ENCODE peak calls at places on chromosomes 6 and 20, in six cellular contexts. A is H9, W is body of pancreas, V is psoas muscle, J is left ventricle myocardium inferior, L is adrenal gland. E is an unnamed sample.

GRCh38 chr6:129194441-129195021 is 311.6 kb downstream of the LAMA2 start:
- DNase-seq in A (no peak), W (no peak), V (no peak), J (no peak), L (no peak), E (no peak)

GRCh38 chr20:43430265-43430664 is 27.4 kb upstream of the SRSF6 start:
- DNase-seq in A (peak), W (no peak), V (no peak), J (no peak), L (no peak), E (no peak)

GRCh38 chr20:56592211-56592610 is 36.9 kb upstream of the TFAP2C start:
- DNase-seq in A (no peak), W (no peak), V (no peak), J (no peak), L (no peak), E (no peak)

GRCh38 chr6:91485047-91485446 is 898.2 kb upstream of the MAP3K7 start:
- DNase-seq in A (no peak), W (no peak), V (no peak), J (no peak), L (no peak), E (no peak)

GRCh38 chr20:61688411-61688810 is 377.3 kb downstream of the TAF4 start:
- DNase-seq in A (no peak), W (no peak), V (no peak), J (no peak), L (no peak), E (no peak)

GRCh38 chr20:20668639-20669038 is 43.8 kb downstream of the RALGAPA2 start:
- DNase-seq in A (no peak), W (no peak), V (no peak), J (no peak), L (no peak), E (no peak)

GRCh38 chr6:125314019-125314581 is 12.3 kb upstream of the HDDC2 start:
- DNase-seq in A (peak), W (peak), V (peak), J (peak), L (peak), E (peak)

GRCh38 chr20:13280609-13281324 is 59.7 kb downstream of the ISM1 start:
- DNase-seq in A (no peak), W (no peak), V (no peak), J (no peak), L (no peak), E (no peak)

GRCh38 chr6:55562318-55562717 is 16.7 kb downstream of the HMGCLL1 start:
- DNase-seq in A (no peak), W (no peak), V (no peak), J (peak), L (no peak), E (no peak)

GRCh38 chr20:17605131-17605660 is 35.3 kb downstream of the DSTN start:
- DNase-seq in A (no peak), W (peak), V (no peak), J (no peak), L (no peak), E (peak)

GRCh38 chr20:63847374-63848002 is 13.8 kb upstream of the ABHD16B start:
- DNase-seq in A (peak), W (no peak), V (no peak), J (no peak), L (no peak), E (no peak)

GRCh38 chr20:54123587-54124180 is 50.1 kb downstream of the CYP24A1 start:
- DNase-seq in A (peak), W (peak), V (no peak), J (no peak), L (peak), E (peak)

GRCh38 chr6:74100719-74101287 is 404.8 kb downstream of the CD109 start:
- DNase-seq in A (no peak), W (no peak), V (no peak), J (no peak), L (no peak), E (no peak)

GRCh38 chr6:6823568-6824224 is 235.2 kb downstream of the LY86 start:
- DNase-seq in A (no peak), W (no peak), V (no peak), J (no peak), L (no peak), E (no peak)

GRCh38 chr6:149239573-149240209 is 77.8 kb upstream of the TAB2 start:
- DNase-seq in A (no peak), W (no peak), V (no peak), J (no peak), L (no peak), E (no peak)

GRCh38 chr6:165664553-165665383 is 1.7 kb upstream of the PDE10A start:
- DNase-seq in A (no peak), W (no peak), V (no peak), J (no peak), L (no peak), E (no peak)

GRCh38 chr20:15039088-15039762 is 701.8 kb upstream of the FLRT3 start:
- DNase-seq in A (no peak), W (no peak), V (no peak), J (no peak), L (no peak), E (no peak)

GRCh38 chr6:30700340-30700739 is 9.6 kb upstream of the NRM start:
- DNase-seq in A (peak), W (no peak), V (no peak), J (no peak), L (no peak), E (no peak)

GRCh38 chr20:13554076-13554475 is 84.7 kb downstream of the TASP1 start:
- DNase-seq in A (no peak), W (no peak), V (no peak), J (no peak), L (no peak), E (no peak)

GRCh38 chr6:8108031-8108660 is 5.8 kb upstream of the EEF1E1 start:
- DNase-seq in A (no peak), W (no peak), V (no peak), J (no peak), L (peak), E (no peak)

GRCh38 chr20:25659999-25660398 is 36.2 kb upstream of the NANP start:
- DNase-seq in A (no peak), W (no peak), V (no peak), J (no peak), L (no peak), E (no peak)

GRCh38 chr6:7146079-7146828 is 38.5 kb downstream of the RREB1 start:
- DNase-seq in A (no peak), W (peak), V (peak), J (peak), L (peak), E (peak)

GRCh38 chr20:45036044-45036755 is 64.7 kb downstream of the KCNS1 start:
- DNase-seq in A (no peak), W (no peak), V (no peak), J (no peak), L (no peak), E (no peak)

GRCh38 chr6:117906454-117906904 is 585 bp upstream of the SLC35F1 start:
- DNase-seq in A (no peak), W (no peak), V (no peak), J (no peak), L (no peak), E (no peak)

GRCh38 chr6:41367700-41368099 is 32.3 kb downstream of the NCR2 start:
- DNase-seq in A (peak), W (peak), V (no peak), J (peak), L (peak), E (peak)
- TF ChIP-seq CTCF in A (peak), W (no peak), V (peak), J (peak), L (no peak), E (peak)

GRCh38 chr6:42781811-42782688 is at the start of gene BICRAL:
- DNase-seq in A (peak), W (peak), V (peak), J (peak), L (peak), E (peak)

GRCh38 chr6:42783876-42784738 is 2.3 kb downstream of the BICRAL start:
- DNase-seq in A (no peak), W (peak), V (no peak), J (no peak), L (no peak), E (no peak)

GRCh38 chr6:42782689-42783176 is 881 bp downstream of the BICRAL start:
- DNase-seq in A (peak), W (peak), V (peak), J (peak), L (peak), E (peak)

GRCh38 chr6:42784739-42785498 is 3.1 kb downstream of the BICRAL start:
- DNase-seq in A (no peak), W (peak), V (no peak), J (peak), L (no peak), E (no peak)

DNA sequence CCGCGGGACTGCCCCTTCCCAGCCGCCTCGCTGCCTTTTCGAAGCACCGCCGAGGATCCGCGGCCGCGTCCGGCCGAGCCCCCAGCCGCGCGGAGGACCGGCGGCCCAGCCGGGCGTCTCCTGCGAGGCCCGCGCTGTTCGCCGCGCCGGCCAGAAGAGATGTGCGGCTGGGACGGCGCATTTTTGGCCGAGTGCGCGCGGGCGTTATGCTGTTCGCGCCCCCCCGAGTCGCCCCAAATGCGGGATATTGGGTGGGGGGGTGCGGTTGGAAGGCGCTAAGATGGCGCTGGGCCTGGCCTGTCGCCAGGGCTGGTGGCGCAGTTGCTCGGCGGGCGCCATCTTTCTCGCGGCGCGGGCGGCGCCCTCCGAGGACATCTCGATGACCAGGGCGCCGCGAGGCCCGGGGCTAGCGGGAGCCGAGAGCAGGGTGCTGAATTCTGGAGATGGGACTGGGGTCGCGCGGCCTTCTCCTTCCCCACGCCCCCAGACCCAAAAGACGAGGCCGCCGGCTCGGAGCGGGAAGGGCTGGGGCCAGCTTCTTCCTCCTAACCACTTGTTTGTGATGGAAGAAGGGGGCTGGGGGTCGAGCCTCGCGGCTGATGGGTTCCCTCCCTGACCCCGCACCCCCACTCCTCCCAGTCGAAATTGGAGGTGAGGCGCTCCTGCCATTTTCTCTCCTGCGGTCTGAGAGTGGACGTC is 1.5 kb downstream of the BICRAL start:
- DNase-seq in A (peak), W (peak), V (peak), J (peak), L (peak), E (peak)
- TF ChIP-seq CTCF in A (no peak), W (no peak), V (no peak), J (no peak), L (no peak), E (no peak)

GRCh38 chr6:34031567-34032383 is 114.1 kb downstream of the GRM4 start:
- DNase-seq in A (no peak), W (no peak), V (no peak), J (no peak), L (no peak), E (no peak)
- TF ChIP-seq CTCF in A (no peak), W (no peak), V (no peak), J (no peak), L (no peak), E (no peak)

GRCh38 chr6:68958327-68958726 is 323.2 kb downstream of the ADGRB3 start:
- DNase-seq in A (no peak), W (no peak), V (no peak), J (no peak), L (no peak), E (no peak)
- TF ChIP-seq CTCF in A (no peak), W (no peak), V (no peak), J (peak), L (no peak), E (no peak)

GRCh38 chr6:105835373-105835772 is 250.8 kb upstream of the PRDM1 start:
- DNase-seq in A (peak), W (no peak), V (no peak), J (no peak), L (no peak), E (no peak)
- TF ChIP-seq CTCF in A (peak), W (no peak), V (no peak), J (peak), L (no peak), E (no peak)

GRCh38 chr6:64838726-64839125 is 868.3 kb downstream of the EYS start:
- DNase-seq in A (no peak), W (no peak), V (no peak), J (no peak), L (no peak), E (no peak)
- TF ChIP-seq CTCF in A (no peak), W (peak), V (no peak), J (no peak), L (no peak), E (no peak)

DNA sequence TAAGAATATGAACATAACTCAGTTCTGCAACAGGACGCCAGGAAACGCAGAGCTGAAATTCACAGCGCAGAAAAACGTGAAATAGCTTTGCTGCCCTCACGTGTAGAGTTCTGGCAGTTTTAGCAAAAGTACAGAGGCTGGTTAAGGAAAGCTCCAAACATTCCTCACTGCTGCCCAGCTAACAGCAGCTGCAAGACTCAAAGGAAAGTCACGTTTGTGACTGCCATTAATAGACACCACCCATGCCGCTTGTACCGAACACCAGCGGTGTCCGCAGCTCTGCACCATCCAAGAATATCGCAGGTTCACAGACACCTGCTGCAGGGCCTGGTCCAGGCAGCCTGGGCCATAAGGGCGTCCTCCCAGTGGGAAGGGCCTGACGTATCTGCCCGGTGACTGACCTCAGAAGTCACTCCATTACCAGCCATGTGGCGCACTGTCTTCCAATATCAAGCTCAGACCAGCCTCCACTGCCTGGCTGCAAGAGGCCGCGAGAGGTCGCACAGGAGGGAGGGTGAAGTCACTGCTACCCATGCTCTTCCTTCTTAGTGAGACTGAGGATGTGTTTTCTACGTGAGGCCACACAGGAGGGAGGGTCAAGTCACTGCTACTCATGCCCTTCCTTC is 61.4 kb downstream of the WDR27 start:
- DNase-seq in A (peak), W (no peak), V (no peak), J (no peak), L (no peak), E (no peak)
- TF ChIP-seq CTCF in A (no peak), W (no peak), V (no peak), J (no peak), L (no peak), E (no peak)

GRCh38 chr6:82712826-82713225 is 349.2 kb downstream of the TPBG start:
- DNase-seq in A (no peak), W (no peak), V (no peak), J (no peak), L (no peak), E (no peak)
- TF ChIP-seq CTCF in A (peak), W (peak), V (peak), J (peak), L (peak), E (no peak)

DNA sequence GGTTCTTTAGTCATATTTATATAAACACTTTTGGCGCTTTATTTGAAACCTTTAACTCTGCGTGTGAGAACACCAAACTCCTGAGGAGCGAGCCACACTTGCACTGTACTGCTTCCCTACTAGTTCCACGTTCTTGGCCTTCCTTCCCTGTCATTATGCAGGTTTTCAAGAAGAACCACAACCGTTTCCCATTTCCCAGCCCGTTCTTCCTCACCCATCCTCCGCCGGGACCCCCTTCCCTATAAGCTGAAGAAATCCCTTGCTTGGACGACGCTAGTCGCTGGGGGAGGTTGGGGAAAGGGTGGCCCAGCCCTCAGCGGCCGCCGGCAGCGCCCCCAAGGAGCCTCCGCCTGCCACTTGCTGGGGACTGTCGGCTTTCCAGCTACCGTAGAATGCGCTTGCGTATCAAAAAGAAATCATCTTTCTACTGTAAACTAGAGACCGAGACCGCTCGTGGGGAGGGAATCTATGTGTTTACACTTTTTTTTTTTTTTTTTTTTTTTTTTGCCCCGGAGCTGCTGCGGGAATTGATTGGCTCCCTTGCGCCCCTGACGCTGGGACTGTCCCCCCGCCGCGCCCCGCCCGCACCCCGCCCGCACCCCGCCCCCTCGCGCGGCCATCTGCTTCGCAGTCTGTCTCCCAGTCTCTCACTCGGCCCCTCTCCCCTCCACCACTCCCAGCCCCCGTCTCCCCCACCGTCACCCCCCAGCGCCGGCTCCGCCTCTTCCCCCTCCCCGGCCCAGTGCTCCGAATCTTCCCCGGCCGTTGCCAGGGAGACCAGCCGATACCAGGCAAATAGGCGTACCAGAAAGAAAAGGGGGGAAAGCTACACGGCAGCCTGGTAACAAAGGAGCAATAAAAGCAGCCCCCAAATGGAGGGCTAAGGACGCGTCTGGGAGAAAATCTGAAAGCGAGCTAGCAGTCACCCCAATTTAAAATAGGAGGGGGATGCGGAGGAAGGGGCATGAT is 2.3 kb upstream of the MARCKS start:
- DNase-seq in A (peak), W (peak), V (peak), J (peak), L (peak), E (peak)
- TF ChIP-seq CTCF in A (peak), W (no peak), V (no peak), J (no peak), L (no peak), E (no peak)

E was measured in colonic mucosa.